ENCODE peak calls at places on chromosomes 7 and 10, in four cellular contexts. P is osteocyte, B is HL-60, W is neuronal stem cell. G is an unnamed sample.

GRCh38 chr10:69401416-69401815 is 15.3 kb downstream of the TACR2 start:
- DNase-seq in P (no peak), B (no peak), W (no peak), G (no peak)

GRCh38 chr7:156780724-156781455 is 112.1 kb downstream of the LMBR1 start:
- DNase-seq in B (peak), W (no peak), P (no peak), G (no peak)

GRCh38 chr10:79160191-79160590 is 91.4 kb downstream of the ZMIZ1 start:
- DNase-seq in P (no peak), W (no peak), B (no peak), G (no peak)

GRCh38 chr7:151210087-151210854 is at the start of gene H2BK1:
- DNase-seq in P (no peak), B (no peak), W (no peak), G (peak)

GRCh38 chr10:90199098-90199497 is 497.7 kb downstream of the KIF20B start:
- DNase-seq in B (no peak), P (no peak), W (no peak), G (no peak)

GRCh38 chr10:49139000-49139865 is 5.4 kb upstream of the FAM170B start:
- DNase-seq in B (no peak), W (no peak), P (peak), G (no peak)

GRCh38 chr7:55497521-55497920 is 74.8 kb downstream of the VOPP1 start:
- DNase-seq in B (no peak), W (no peak), P (no peak), G (no peak)

GRCh38 chr10:45427305-45427955 is 53.4 kb downstream of the ALOX5 start:
- DNase-seq in B (no peak), W (no peak), P (peak), G (peak)

GRCh38 chr10:127612-128432 is 7.4 kb upstream of the ZMYND11 start:
- DNase-seq in W (no peak), P (no peak), B (peak), G (no peak)

GRCh38 chr7:36449685-36450084 is 60.0 kb downstream of the ANLN start:
- DNase-seq in B (no peak), W (no peak), P (no peak), G (no peak)

GRCh38 chr10:124078028-124078427 is 15.4 kb downstream of the CHST15 start:
- DNase-seq in W (no peak), B (no peak), P (no peak), G (no peak)

GRCh38 chr7:73717991-73718405 is 1.5 kb downstream of the STX1A start:
- DNase-seq in W (no peak), P (no peak), B (peak), G (no peak)

GRCh38 chr10:113872139-113873030 is 17.9 kb downstream of the NHLRC2 start:
- DNase-seq in P (no peak), B (no peak), W (no peak), G (no peak)

GRCh38 chr10:132540456-132540855 is 2.9 kb downstream of the INPP5A start:
- DNase-seq in W (no peak), P (no peak), B (no peak), G (no peak)

GRCh38 chr7:19442016-19442785 is 266.6 kb downstream of the POLR1F start:
- DNase-seq in B (no peak), P (no peak), W (peak), G (no peak)